ENCODE peak calls at places on chromosome 5, in nine cellular contexts. One of them, this sample, is unnamed.

GRCh38 chr5:6732634-6733410 is 19.6 kb downstream of the TENT4A start:
- DNase-seq in prostate gland: no peak
- DNase-seq in nephron progenitor cell: no peak
- DNase-seq in activated CD4-positive, CD25-positive, alpha-beta regulatory T cell: no peak
- DNase-seq in C1 segment of cervical spinal cord: peak
- DNase-seq in NCI-H2081: peak
- DNase-seq in aorta: peak
- DNase-seq in fibroblast of the aortic adventitia: peak
- DNase-seq in GM06990: no peak
- DNase-seq in this sample: peak

GRCh38 chr5:114789773-114790402 is 379.8 kb downstream of the TRIM36 start:
- DNase-seq in prostate gland: no peak
- DNase-seq in nephron progenitor cell: no peak
- DNase-seq in activated CD4-positive, CD25-positive, alpha-beta regulatory T cell: no peak
- DNase-seq in C1 segment of cervical spinal cord: no peak
- DNase-seq in NCI-H2081: peak
- DNase-seq in aorta: no peak
- DNase-seq in fibroblast of the aortic adventitia: peak
- DNase-seq in GM06990: no peak
- DNase-seq in this sample: no peak

GRCh38 chr5:133723126-133723525 is 110.8 kb upstream of the FSTL4 start:
- DNase-seq in prostate gland: no peak
- DNase-seq in nephron progenitor cell: no peak
- DNase-seq in activated CD4-positive, CD25-positive, alpha-beta regulatory T cell: no peak
- DNase-seq in C1 segment of cervical spinal cord: no peak
- DNase-seq in NCI-H2081: no peak
- DNase-seq in aorta: no peak
- DNase-seq in fibroblast of the aortic adventitia: no peak
- DNase-seq in GM06990: no peak
- DNase-seq in this sample: no peak

GRCh38 chr5:141743652-141744333 is 61.8 kb upstream of the ARAP3 start:
- DNase-seq in prostate gland: no peak
- DNase-seq in nephron progenitor cell: no peak
- DNase-seq in activated CD4-positive, CD25-positive, alpha-beta regulatory T cell: no peak
- DNase-seq in C1 segment of cervical spinal cord: no peak
- DNase-seq in NCI-H2081: peak
- DNase-seq in aorta: no peak
- DNase-seq in fibroblast of the aortic adventitia: no peak
- DNase-seq in GM06990: no peak
- DNase-seq in this sample: no peak

GRCh38 chr5:322281-322941 is 897 bp downstream of the AHRR start:
- DNase-seq in prostate gland: no peak
- DNase-seq in nephron progenitor cell: no peak
- DNase-seq in activated CD4-positive, CD25-positive, alpha-beta regulatory T cell: no peak
- DNase-seq in C1 segment of cervical spinal cord: no peak
- DNase-seq in NCI-H2081: peak
- DNase-seq in aorta: no peak
- DNase-seq in fibroblast of the aortic adventitia: peak
- DNase-seq in GM06990: peak
- DNase-seq in this sample: no peak

GRCh38 chr5:42506662-42507061 is 83.4 kb downstream of the GHR start:
- DNase-seq in prostate gland: no peak
- DNase-seq in nephron progenitor cell: no peak
- DNase-seq in activated CD4-positive, CD25-positive, alpha-beta regulatory T cell: no peak
- DNase-seq in C1 segment of cervical spinal cord: no peak
- DNase-seq in NCI-H2081: no peak
- DNase-seq in aorta: no peak
- DNase-seq in fibroblast of the aortic adventitia: no peak
- DNase-seq in GM06990: no peak
- DNase-seq in this sample: no peak

GRCh38 chr5:158812381-158812780 is 287.3 kb downstream of the EBF1 start:
- DNase-seq in prostate gland: no peak
- DNase-seq in nephron progenitor cell: peak
- DNase-seq in activated CD4-positive, CD25-positive, alpha-beta regulatory T cell: peak
- DNase-seq in C1 segment of cervical spinal cord: no peak
- DNase-seq in NCI-H2081: no peak
- DNase-seq in aorta: no peak
- DNase-seq in fibroblast of the aortic adventitia: no peak
- DNase-seq in GM06990: peak
- DNase-seq in this sample: no peak

GRCh38 chr5:1444361-1445189 is 665 bp downstream of the SLC6A3 start:
- DNase-seq in prostate gland: no peak
- DNase-seq in nephron progenitor cell: peak
- DNase-seq in activated CD4-positive, CD25-positive, alpha-beta regulatory T cell: no peak
- DNase-seq in C1 segment of cervical spinal cord: no peak
- DNase-seq in NCI-H2081: no peak
- DNase-seq in aorta: no peak
- DNase-seq in fibroblast of the aortic adventitia: no peak
- DNase-seq in GM06990: no peak
- DNase-seq in this sample: no peak

GRCh38 chr5:79021753-79022152 is 36.6 kb upstream of the ARSB start:
- DNase-seq in prostate gland: no peak
- DNase-seq in nephron progenitor cell: peak
- DNase-seq in activated CD4-positive, CD25-positive, alpha-beta regulatory T cell: no peak
- DNase-seq in C1 segment of cervical spinal cord: no peak
- DNase-seq in NCI-H2081: no peak
- DNase-seq in aorta: no peak
- DNase-seq in fibroblast of the aortic adventitia: no peak
- DNase-seq in GM06990: no peak
- DNase-seq in this sample: no peak

GRCh38 chr5:118069452-118069851 is 918.9 kb downstream of the DTWD2 start:
- DNase-seq in prostate gland: no peak
- DNase-seq in nephron progenitor cell: no peak
- DNase-seq in activated CD4-positive, CD25-positive, alpha-beta regulatory T cell: no peak
- DNase-seq in C1 segment of cervical spinal cord: no peak
- DNase-seq in NCI-H2081: no peak
- DNase-seq in aorta: no peak
- DNase-seq in fibroblast of the aortic adventitia: no peak
- DNase-seq in GM06990: no peak
- DNase-seq in this sample: no peak

GRCh38 chr5:60066502-60066901 is 173.0 kb upstream of the PDE4D start:
- DNase-seq in prostate gland: no peak
- DNase-seq in nephron progenitor cell: no peak
- DNase-seq in activated CD4-positive, CD25-positive, alpha-beta regulatory T cell: no peak
- DNase-seq in C1 segment of cervical spinal cord: no peak
- DNase-seq in NCI-H2081: no peak
- DNase-seq in aorta: no peak
- DNase-seq in fibroblast of the aortic adventitia: no peak
- DNase-seq in GM06990: no peak
- DNase-seq in this sample: no peak

GRCh38 chr5:73170522-73170921 is 2.5 kb upstream of the TMEM174 start:
- DNase-seq in prostate gland: no peak
- DNase-seq in nephron progenitor cell: no peak
- DNase-seq in activated CD4-positive, CD25-positive, alpha-beta regulatory T cell: no peak
- DNase-seq in C1 segment of cervical spinal cord: no peak
- DNase-seq in NCI-H2081: no peak
- DNase-seq in aorta: no peak
- DNase-seq in fibroblast of the aortic adventitia: peak
- DNase-seq in GM06990: no peak
- DNase-seq in this sample: no peak

GRCh38 chr5:980001-980588 is 28.5 kb upstream of the NKD2 start:
- DNase-seq in prostate gland: peak
- DNase-seq in nephron progenitor cell: no peak
- DNase-seq in activated CD4-positive, CD25-positive, alpha-beta regulatory T cell: no peak
- DNase-seq in C1 segment of cervical spinal cord: peak
- DNase-seq in NCI-H2081: no peak
- DNase-seq in aorta: peak
- DNase-seq in fibroblast of the aortic adventitia: no peak
- DNase-seq in GM06990: no peak
- DNase-seq in this sample: no peak

GRCh38 chr5:129591508-129592160 is 131.5 kb downstream of the ADAMTS19 start:
- DNase-seq in prostate gland: no peak
- DNase-seq in nephron progenitor cell: no peak
- DNase-seq in activated CD4-positive, CD25-positive, alpha-beta regulatory T cell: no peak
- DNase-seq in C1 segment of cervical spinal cord: no peak
- DNase-seq in NCI-H2081: no peak
- DNase-seq in aorta: no peak
- DNase-seq in fibroblast of the aortic adventitia: no peak
- DNase-seq in GM06990: no peak
- DNase-seq in this sample: no peak

GRCh38 chr5:151724360-151724759 is 34.1 kb downstream of the ATOX1 start:
- DNase-seq in prostate gland: no peak
- DNase-seq in nephron progenitor cell: no peak
- DNase-seq in activated CD4-positive, CD25-positive, alpha-beta regulatory T cell: no peak
- DNase-seq in C1 segment of cervical spinal cord: peak
- DNase-seq in NCI-H2081: no peak
- DNase-seq in aorta: no peak
- DNase-seq in fibroblast of the aortic adventitia: no peak
- DNase-seq in GM06990: no peak
- DNase-seq in this sample: no peak

GRCh38 chr5:98085593-98085992 is 687.9 kb upstream of the RGMB start:
- DNase-seq in prostate gland: no peak
- DNase-seq in nephron progenitor cell: no peak
- DNase-seq in activated CD4-positive, CD25-positive, alpha-beta regulatory T cell: no peak
- DNase-seq in C1 segment of cervical spinal cord: no peak
- DNase-seq in NCI-H2081: no peak
- DNase-seq in aorta: no peak
- DNase-seq in fibroblast of the aortic adventitia: no peak
- DNase-seq in GM06990: no peak
- DNase-seq in this sample: no peak

GRCh38 chr5:88729476-88730182 is 153.4 kb downstream of the MEF2C start:
- DNase-seq in prostate gland: peak
- DNase-seq in nephron progenitor cell: peak
- DNase-seq in activated CD4-positive, CD25-positive, alpha-beta regulatory T cell: no peak
- DNase-seq in C1 segment of cervical spinal cord: peak
- DNase-seq in NCI-H2081: peak
- DNase-seq in aorta: peak
- DNase-seq in fibroblast of the aortic adventitia: peak
- DNase-seq in GM06990: peak
- DNase-seq in this sample: peak

GRCh38 chr5:88873447-88873846 is 9.5 kb downstream of the MEF2C start:
- DNase-seq in prostate gland: no peak
- DNase-seq in nephron progenitor cell: no peak
- DNase-seq in activated CD4-positive, CD25-positive, alpha-beta regulatory T cell: no peak
- DNase-seq in C1 segment of cervical spinal cord: no peak
- DNase-seq in NCI-H2081: no peak
- DNase-seq in aorta: no peak
- DNase-seq in fibroblast of the aortic adventitia: no peak
- DNase-seq in GM06990: no peak
- DNase-seq in this sample: no peak